ENCODE peak calls at places on chromosomes 7 and 10, in four cellular contexts. D is H7, T is RKO, G is upper lobe of right lung. I is an unnamed sample.

GRCh38 chr10:79947083-79947415 is 1.9 kb downstream of the SFTPD start:
- DNase-seq in D (no peak), T (no peak), G (no peak), I (no peak)

GRCh38 chr10:11612004-11613001 is 853 bp upstream of the USP6NL start:
- DNase-seq in D (no peak), T (no peak), G (no peak), I (no peak)

GRCh38 chr7:155483868-155484325 is 26.0 kb downstream of the EN2 start:
- DNase-seq in D (no peak), T (no peak), G (no peak), I (no peak)

GRCh38 chr7:2601907-2602735 is 29.7 kb upstream of the TTYH3 start:
- DNase-seq in D (peak; percentile 51), T (no peak), G (no peak), I (no peak)

GRCh38 chr10:35752469-35753450 is 110.7 kb upstream of the FZD8 start:
- DNase-seq in D (no peak), T (no peak), G (no peak), I (no peak)

GRCh38 chr10:62195675-62195926 is 73.0 kb downstream of the RTKN2 start:
- DNase-seq in D (no peak), T (no peak), G (no peak), I (no peak)

GRCh38 chr7:66921918-66922486 is 977 bp downstream of the TMEM248 start:
- DNase-seq in D (peak; percentile 44), T (peak; percentile 50), G (no peak), I (no peak)

GRCh38 chr7:1514993-1515392 is 10.8 kb upstream of the INTS1 start:
- DNase-seq in D (no peak), T (no peak), G (no peak), I (no peak)

GRCh38 chr7:7264306-7265040 is 82.1 kb downstream of the C1GALT1 start:
- DNase-seq in D (no peak), T (no peak), G (no peak), I (no peak)